ENCODE peak calls at places on chromosomes 11 and 22, in five cellular contexts. R is Peyer's patch, T is tibial nerve, O is transverse colon, W is uterus. F is an unnamed sample.

GRCh38 chr11:35786188-35786587 is 123.6 kb downstream of the TRIM44 start:
- DNase-seq in R (no peak), T (no peak), W (no peak), O (no peak), F (no peak)

GRCh38 chr11:126990716-126991480 is 9.7 kb downstream of the KIRREL3 start:
- DNase-seq in R (no peak), W (no peak), O (no peak), T (no peak), F (no peak)

GRCh38 chr22:35781898-35782297 is 64.2 kb downstream of the APOL5 start:
- DNase-seq in T (no peak), R (no peak), W (no peak), O (no peak), F (no peak)

GRCh38 chr22:24465566-24465965 is 29.6 kb upstream of the UPB1 start:
- DNase-seq in R (no peak), W (no peak), T (no peak), O (no peak), F (no peak)

GRCh38 chr11:68204402-68204801 is 8.7 kb downstream of the KMT5B start:
- DNase-seq in T (no peak), W (no peak), R (peak), O (no peak), F (no peak)

GRCh38 chr22:27517361-27517760 is 284.2 kb downstream of the MN1 start:
- DNase-seq in T (no peak), W (no peak), R (no peak), O (no peak), F (no peak)

GRCh38 chr11:78938036-78938435 is 363.4 kb upstream of the NARS2 start:
- DNase-seq in O (no peak), R (no peak), W (no peak), T (no peak), F (no peak)

GRCh38 chr11:33329705-33330329 is 72.6 kb downstream of the HIPK3 start:
- DNase-seq in W (peak), O (peak), R (no peak), T (peak), F (peak)

GRCh38 chr11:69644071-69644961 is 3.4 kb downstream of the CCND1 start:
- DNase-seq in T (peak), W (no peak), R (no peak), O (peak), F (no peak)

GRCh38 chr22:44309647-44310046 is 3.1 kb downstream of the SHISAL1 start:
- DNase-seq in T (no peak), R (no peak), W (no peak), O (no peak), F (no peak)

GRCh38 chr11:122159173-122159701 is 43.2 kb upstream of the BLID start:
- DNase-seq in W (peak), R (no peak), O (no peak), T (no peak), F (no peak)

GRCh38 chr11:97079244-97079643 is 689.4 kb downstream of the JRKL start:
- DNase-seq in W (no peak), T (no peak), O (no peak), R (no peak), F (no peak)

GRCh38 chr11:13857828-13858227 is 104.7 kb upstream of the SPON1 start:
- DNase-seq in O (no peak), W (no peak), R (no peak), T (no peak), F (no peak)

GRCh38 chr22:31933406-31933805 is 10.9 kb upstream of the YWHAH start:
- DNase-seq in T (no peak), R (no peak), W (no peak), O (no peak), F (no peak)

GRCh38 chr11:84089072-84090057 is 803.2 kb upstream of the CCDC90B start:
- DNase-seq in R (no peak), W (no peak), O (no peak), T (no peak), F (no peak)

GRCh38 chr11:69848196-69848595 is 29.0 kb upstream of the FGF3 start:
- DNase-seq in T (no peak), W (no peak), O (no peak), R (no peak), F (no peak)

GRCh38 chr22:48382197-48382596 is 1445.5 kb downstream of the BRD1 start:
- DNase-seq in R (no peak), T (no peak), W (no peak), O (no peak), F (no peak)

GRCh38 chr11:2539761-2540520 is 95.1 kb downstream of the KCNQ1 start:
- DNase-seq in R (no peak), T (no peak), O (peak), W (no peak), F (no peak)

GRCh38 chr11:73325036-73325981 is 17.2 kb downstream of the ARHGEF17 start:
- DNase-seq in R (no peak), W (peak), T (no peak), O (no peak), F (no peak)

GRCh38 chr11:115611343-115611742 is 107.1 kb upstream of the CADM1 start:
- DNase-seq in T (no peak), W (no peak), R (no peak), O (no peak), F (no peak)

GRCh38 chr11:70109006-70109405 is 30.9 kb downstream of the ANO1 start:
- DNase-seq in W (peak), T (no peak), R (no peak), O (no peak), F (no peak)

GRCh38 chr11:69542314-69543168 is 61.1 kb downstream of the LINC01488 start:
- DNase-seq in R (no peak), T (no peak), O (no peak), W (no peak), F (no peak)

GRCh38 chr11:2519879-2520735 is 75.3 kb downstream of the KCNQ1 start:
- DNase-seq in W (peak), R (peak), O (peak), T (no peak), F (peak)

GRCh38 chr11:83070044-83070877 is 1.4 kb downstream of the RAB30 start:
- DNase-seq in W (no peak), O (no peak), T (no peak), R (no peak), F (no peak)

GRCh38 chr11:47571895-47572294 is 6.5 kb downstream of the PTPMT1 start:
- DNase-seq in R (no peak), O (no peak), T (no peak), W (no peak), F (no peak)

GRCh38 chr11:61976813-61977475 is 9.5 kb upstream of the FTH1 start:
- DNase-seq in O (no peak), W (no peak), T (no peak), R (no peak), F (no peak)

GRCh38 chr11:61976420-61976800 is 9.0 kb upstream of the FTH1 start:
- DNase-seq in R (no peak), T (no peak), O (no peak), W (no peak), F (no peak)

GRCh38 chr11:61974766-61975631 is 7.6 kb upstream of the FTH1 start:
- DNase-seq in R (no peak), T (no peak), W (no peak), O (peak), F (no peak)

GRCh38 chr11:61973603-61974162 is 6.2 kb upstream of the FTH1 start:
- DNase-seq in W (no peak), R (no peak), O (no peak), T (no peak), F (no peak)

DNA sequence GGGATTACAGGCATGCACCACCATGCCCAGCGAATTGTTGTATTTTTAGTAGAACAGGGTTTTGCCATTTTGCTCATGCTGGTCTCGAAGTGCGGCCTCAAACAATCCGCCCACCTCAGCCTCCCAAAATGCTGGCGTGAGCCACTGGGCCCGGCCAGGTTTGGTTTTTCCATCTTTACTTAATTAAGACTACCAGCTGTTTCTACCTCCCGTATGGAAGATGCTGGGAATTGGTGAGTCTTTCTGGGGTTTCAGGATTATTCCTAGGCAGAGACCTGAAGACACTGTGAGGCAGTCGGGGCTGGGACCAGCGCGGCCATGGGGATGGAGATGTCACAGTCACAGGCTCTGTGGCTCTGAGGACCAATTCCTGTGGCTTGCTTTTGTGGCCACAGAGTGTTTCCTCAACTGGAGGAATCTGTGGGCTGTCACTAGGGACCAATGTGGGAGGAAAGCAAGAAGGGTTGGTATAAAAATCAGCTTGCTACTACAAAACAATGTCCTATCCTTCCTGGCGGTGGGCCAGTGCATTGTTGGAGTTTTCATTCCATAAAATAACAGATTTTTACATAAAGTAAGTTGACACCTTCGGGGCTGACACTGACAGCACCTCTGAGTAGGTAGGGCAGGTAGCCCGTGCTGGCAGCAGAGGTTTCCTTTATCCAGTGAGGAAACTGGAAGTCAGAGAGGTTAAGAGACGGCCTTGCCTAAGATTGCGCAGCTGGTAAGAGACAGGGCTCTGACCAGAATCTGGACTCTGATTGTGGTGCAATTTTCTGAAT is 8.4 kb upstream of the FTH1 start:
- DNase-seq in W (no peak), R (no peak), O (no peak), T (no peak), F (no peak)
- TF ChIP-seq POLR2A in W (no peak), R (peak), O (no peak), T (no peak), F (no peak)

GRCh38 chr22:45554040-45554406 is 51.3 kb downstream of the FBLN1 start:
- DNase-seq in W (no peak), R (no peak), O (no peak), T (no peak), F (no peak)

GRCh38 chr22:45554861-45555260 is 52.2 kb downstream of the FBLN1 start:
- DNase-seq in O (no peak), T (no peak), R (no peak), W (no peak), F (no peak)

GRCh38 chr22:45552017-45552411 is 49.3 kb downstream of the FBLN1 start:
- DNase-seq in R (no peak), T (no peak), O (no peak), W (no peak), F (no peak)

GRCh38 chr22:45552580-45553332 is 50.1 kb downstream of the FBLN1 start:
- DNase-seq in R (no peak), O (peak), W (peak), T (peak), F (no peak)

DNA sequence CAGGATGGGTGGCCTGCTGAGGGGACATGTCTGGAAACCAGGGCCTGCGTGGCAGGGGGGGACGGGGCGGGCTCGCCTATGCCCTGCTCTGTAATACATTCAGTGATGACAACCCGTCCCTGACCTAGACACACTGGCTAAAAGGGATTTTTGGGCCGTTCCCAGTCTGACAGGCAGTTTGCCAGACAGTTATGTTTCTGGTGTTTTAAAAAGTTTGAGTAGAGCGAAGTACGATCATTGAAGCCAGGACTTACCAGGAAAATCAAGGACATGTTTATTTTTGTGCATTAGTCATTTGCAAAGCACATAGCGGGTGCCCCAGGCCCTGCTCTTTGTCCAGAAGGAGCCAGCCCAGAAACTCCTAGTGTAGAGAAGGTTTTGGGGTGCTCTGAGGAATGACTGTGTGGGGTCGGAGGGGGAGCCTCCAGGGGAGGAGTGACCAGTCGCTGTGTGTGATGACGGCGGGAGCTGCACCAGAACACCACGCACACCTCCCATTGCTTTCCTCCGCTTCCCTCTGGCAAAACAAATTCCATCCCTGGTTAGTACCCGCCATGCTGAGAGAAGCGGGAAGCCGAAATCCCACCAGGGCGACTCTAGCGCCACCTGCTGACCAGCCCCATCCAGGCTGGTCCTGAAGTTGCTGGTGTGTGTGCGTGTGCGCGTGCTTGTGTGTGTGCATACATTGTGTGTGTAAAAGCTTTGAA is 50.8 kb downstream of the FBLN1 start:
- DNase-seq in O (peak), R (no peak), W (peak), T (peak), F (peak)
- TF ChIP-seq POLR2A in O (no peak), R (no peak), W (no peak), T (no peak), F (no peak)

GRCh38 chr11:61827573-61828378 is at the start of gene FADS2:
- DNase-seq in R (peak), W (peak), O (peak), T (peak), F (peak)
- TF ChIP-seq POLR2A in R (no peak), W (peak), O (peak), T (no peak), F (peak)

DNA sequence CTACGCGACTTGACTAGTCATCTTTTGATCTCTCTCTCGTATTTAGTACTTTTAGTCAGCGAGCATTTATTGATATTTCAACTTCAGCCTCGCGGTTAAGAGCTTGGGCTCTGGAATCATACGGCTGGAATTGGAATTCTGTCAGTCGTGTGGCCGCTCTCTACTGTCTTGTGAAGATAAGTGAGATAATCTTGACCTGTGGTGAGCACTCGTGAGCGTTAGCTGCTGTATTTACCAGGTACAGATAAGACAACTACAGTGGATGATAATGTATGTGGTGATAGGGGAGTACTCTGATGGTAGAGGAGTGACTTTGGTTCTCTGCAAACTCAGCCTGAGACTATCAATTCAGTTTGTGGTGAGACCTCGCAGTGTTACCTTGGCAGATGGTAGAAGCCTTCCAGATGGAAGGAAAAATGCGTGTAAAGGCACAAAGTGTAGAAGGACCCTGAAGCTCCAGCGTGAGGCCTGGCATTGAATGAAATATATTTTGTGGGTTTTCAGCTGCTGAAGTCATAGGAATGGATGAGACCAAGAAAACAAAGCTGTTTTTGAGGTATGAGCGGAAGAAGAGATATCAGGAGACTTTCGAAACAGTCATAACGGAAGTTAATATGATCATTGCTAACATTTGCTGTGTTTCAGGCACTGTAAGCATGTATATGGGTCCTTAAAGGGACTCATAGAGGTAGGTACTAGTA is 732 bp downstream of the ATM start:
- DNase-seq in T (no peak), O (no peak), R (no peak), W (peak), F (no peak)
- TF ChIP-seq POLR2A in T (no peak), O (no peak), R (no peak), W (no peak), F (no peak)

DNA sequence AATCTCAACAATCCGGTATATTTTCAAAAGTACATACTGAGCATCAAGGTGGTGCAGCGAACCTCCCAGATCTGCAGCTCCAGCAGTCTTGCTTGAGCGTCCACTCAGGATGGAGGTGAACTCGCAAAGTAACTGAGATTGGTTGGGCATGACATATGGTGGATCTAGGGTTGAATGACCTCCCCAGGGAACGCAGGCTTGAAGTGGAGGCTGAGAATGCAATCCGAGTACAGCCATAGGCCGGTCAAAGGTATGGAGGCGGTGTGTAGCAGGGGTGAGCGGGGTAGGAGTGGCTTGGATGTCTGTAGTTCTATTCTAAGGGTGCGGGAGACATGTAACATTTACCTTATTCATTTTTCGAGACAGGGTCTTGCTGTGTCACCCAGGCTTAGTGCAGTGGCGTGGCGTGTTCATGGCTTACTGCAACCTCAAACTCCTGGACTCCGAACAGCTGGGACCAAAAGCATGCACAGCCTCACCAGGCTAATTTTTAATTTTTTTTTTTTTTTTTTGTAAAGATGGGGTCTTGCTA is 631 bp upstream of the C22orf39 start:
- DNase-seq in T (no peak), W (no peak), R (peak), O (peak), F (no peak)
- TF ChIP-seq POLR2A in T (no peak), W (no peak), R (no peak), O (no peak), F (no peak)

DNA sequence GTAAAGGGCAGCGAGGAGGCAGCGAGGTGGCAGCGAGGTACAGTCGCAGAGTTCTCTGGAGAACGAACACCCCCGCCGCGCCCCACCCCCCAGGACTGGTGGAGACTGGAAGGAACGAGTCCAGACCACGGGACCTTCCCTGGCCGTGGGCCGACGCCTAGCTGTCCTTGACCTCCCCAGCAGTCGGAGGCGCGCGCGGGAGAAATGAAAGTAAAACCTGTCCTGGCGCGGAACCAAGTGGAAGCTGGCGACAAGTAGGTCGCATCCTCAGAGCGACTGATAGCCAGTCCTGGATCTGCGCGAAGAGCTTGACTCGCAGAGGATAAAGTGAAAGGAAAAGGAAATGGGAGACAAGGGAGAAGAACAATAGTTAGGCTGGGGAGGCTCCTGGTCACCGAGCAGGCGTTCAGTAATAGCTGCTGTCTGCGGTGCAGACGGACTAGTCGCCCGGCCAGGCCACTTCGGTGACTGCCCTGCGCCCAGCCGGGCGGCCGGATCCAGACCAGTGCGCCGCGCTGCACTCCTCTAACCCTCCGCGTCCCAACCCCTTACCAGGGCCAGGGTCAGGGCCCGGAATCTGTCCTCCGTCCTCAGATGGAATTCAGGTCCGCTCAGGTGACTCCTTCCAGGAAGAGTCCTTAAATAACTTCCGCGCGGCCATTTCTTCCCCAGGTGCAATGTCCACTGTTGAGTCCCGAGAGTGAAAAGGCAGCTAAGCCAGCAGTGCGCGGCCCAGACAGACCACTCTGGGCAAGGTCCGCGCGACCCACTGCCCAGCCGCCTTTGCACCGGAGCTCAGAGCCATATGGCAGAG is 1.9 kb upstream of the ADM start:
- DNase-seq in T (peak), R (peak), W (peak), O (peak), F (peak)
- TF ChIP-seq POLR2A in T (no peak), R (peak), W (no peak), O (peak), F (peak)

GRCh38 chr22:39454385-39454871 is 2.4 kb upstream of the MGAT3 start:
- DNase-seq in O (peak), T (no peak), R (no peak), W (no peak), F (no peak)
- TF ChIP-seq POLR2A in O (no peak), T (no peak), R (peak), W (no peak), F (no peak)

GRCh38 chr11:119167933-119168332 is 592 bp upstream of the NLRX1 start:
- DNase-seq in W (no peak), O (peak), T (no peak), R (no peak), F (no peak)

GRCh38 chr11:119172513-119172912 is 4.0 kb downstream of the NLRX1 start:
- DNase-seq in R (no peak), T (no peak), O (no peak), W (no peak), F (no peak)

GRCh38 chr11:119166368-119167076 is 2.0 kb upstream of the NLRX1 start:
- DNase-seq in O (no peak), R (no peak), T (no peak), W (no peak), F (no peak)

GRCh38 chr11:119169272-119169719 is 771 bp downstream of the NLRX1 start:
- DNase-seq in O (no peak), R (no peak), W (peak), T (no peak), F (peak)

GRCh38 chr11:119168471-119169271 is at the start of gene NLRX1:
- DNase-seq in T (peak), O (peak), W (peak), R (peak), F (peak)
- TF ChIP-seq POLR2A in T (no peak), O (peak), W (peak), R (peak), F (peak)

GRCh38 chr11:46242961-46243795 is 34.3 kb upstream of the CREB3L1 start:
- DNase-seq in W (peak), O (peak), T (peak), R (peak), F (peak)
- TF ChIP-seq POLR2A in W (peak), O (peak), T (peak), R (peak), F (peak)

F was measured in gastrocnemius medialis.